ENCODE peak calls at places on chromosomes 3 and 15, in seven cellular contexts. N is IMR-90, H is WERI-Rb-1, G is kidney epithelial cell, B is hepatocyte, E is fibroblast of the aortic adventitia, R is fibroblast of pulmonary artery. A is an unnamed sample.

GRCh38 chr3:127672429-127673190 is at the start of gene ABTB1:
- DNase-seq in B (peak), R (peak), N (peak), G (no peak), H (peak), E (peak), A (peak)

GRCh38 chr3:157136647-157137387 is 23.1 kb downstream of the CCNL1 start:
- DNase-seq in B (peak), R (peak), H (no peak), E (peak), N (peak), G (no peak), A (peak)

GRCh38 chr15:44585633-44586032 is 48.7 kb downstream of the EIF3J start:
- DNase-seq in R (no peak), B (no peak), E (no peak), N (no peak), H (no peak), G (no peak), A (no peak)

GRCh38 chr3:156187146-156187769 is 66.9 kb downstream of the KCNAB1 start:
- DNase-seq in N (peak), E (peak), H (no peak), G (peak), R (peak), B (no peak), A (peak)

GRCh38 chr15:92901053-92901761 is 1.1 kb downstream of the CHD2 start:
- DNase-seq in N (no peak), B (no peak), E (peak), H (no peak), R (no peak), G (no peak), A (peak)

GRCh38 chr15:89781891-89782618 is 5.9 kb downstream of the MESP2 start:
- DNase-seq in B (peak), N (peak), E (peak), R (peak), H (no peak), G (no peak), A (peak)

GRCh38 chr15:98677345-98678059 is 29.2 kb downstream of the IGF1R start:
- DNase-seq in H (no peak), E (no peak), G (no peak), B (no peak), R (no peak), N (no peak), A (no peak)

GRCh38 chr15:100944237-100944875 is 25.2 kb downstream of the LRRK1 start:
- DNase-seq in R (no peak), N (no peak), B (no peak), E (peak), H (no peak), G (no peak), A (peak)

GRCh38 chr15:68930268-68931022 is at the start of gene SPESP1:
- DNase-seq in G (no peak), N (peak), R (peak), H (no peak), B (no peak), E (peak), A (peak)

DNA sequence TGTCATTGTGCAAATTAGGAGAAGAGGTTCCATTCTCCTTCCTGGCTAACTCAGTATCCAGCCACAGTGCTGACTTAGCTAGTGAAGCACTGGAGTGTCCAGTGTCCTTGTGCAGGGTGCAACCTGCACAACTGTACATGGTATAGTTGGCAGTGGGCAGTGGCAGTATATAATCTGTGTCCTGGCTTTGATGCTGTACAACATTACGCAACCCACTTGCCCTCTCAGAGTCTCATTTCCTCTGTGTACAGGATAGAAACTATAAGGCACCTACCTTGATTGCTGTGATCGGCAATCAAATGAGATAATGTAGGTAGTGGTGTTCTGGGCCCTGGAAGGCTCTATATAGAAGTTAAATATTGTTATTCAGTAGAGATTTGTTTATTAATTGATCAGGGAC is 333.6 kb downstream of the CLSTN2 start:
- DNase-seq in N (no peak), B (no peak), H (no peak), G (no peak), E (no peak), R (no peak), A (no peak)
- TF ChIP-seq CTCF in N (no peak), B (no peak), H (no peak), G (no peak), E (no peak), R (no peak), A (no peak)

GRCh38 chr15:66935121-66935520 is 130.3 kb upstream of the SMAD3 start:
- DNase-seq in N (no peak), G (no peak), E (no peak), B (no peak), R (no peak), H (no peak), A (no peak)

GRCh38 chr15:66936864-66937245 is 128.5 kb upstream of the SMAD3 start:
- DNase-seq in R (no peak), E (peak), G (no peak), H (no peak), N (no peak), B (no peak), A (peak)

GRCh38 chr15:66937588-66937987 is 127.8 kb upstream of the SMAD3 start:
- DNase-seq in B (no peak), E (no peak), N (no peak), H (no peak), R (no peak), G (no peak), A (no peak)

GRCh38 chr15:66935688-66936087 is 129.7 kb upstream of the SMAD3 start:
- DNase-seq in H (no peak), B (no peak), G (no peak), N (no peak), E (no peak), R (no peak), A (no peak)

DNA sequence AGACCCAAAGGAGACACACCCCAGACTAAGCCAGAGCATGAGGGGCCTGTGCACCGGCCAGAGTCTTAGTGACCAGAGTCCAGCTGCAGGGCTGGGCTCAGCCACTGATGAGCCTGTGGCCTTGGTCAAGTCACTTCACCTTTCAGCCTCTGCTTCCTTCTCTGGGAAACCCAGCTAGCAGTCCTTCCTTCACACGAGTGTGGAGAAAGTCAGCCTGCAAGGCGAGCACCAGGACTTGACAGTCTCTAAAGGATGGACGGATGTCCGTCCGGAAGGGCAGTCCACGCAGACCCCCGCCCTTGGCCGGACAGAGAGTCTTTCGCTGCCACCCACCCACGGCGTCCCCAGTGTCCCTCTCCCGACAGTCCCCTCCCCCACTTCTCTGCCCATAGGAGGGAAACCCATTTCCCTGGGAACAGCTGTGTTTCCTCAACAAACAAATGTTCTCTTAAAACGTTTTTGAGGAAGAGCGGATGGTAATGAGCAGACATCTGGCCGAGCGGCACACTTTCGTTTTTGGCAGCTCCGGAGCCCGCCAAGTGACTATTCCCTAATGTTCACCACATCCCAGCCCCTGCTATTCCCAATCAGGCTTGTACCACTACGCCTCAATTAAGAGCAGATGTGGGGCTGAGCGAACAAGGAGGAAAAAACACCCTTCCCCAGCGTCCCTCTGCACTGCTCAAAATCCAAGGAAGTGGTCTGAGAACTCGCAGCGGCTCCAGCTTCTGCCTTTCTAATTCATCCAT is 129.1 kb upstream of the SMAD3 start:
- DNase-seq in B (peak), G (no peak), E (peak), N (peak), R (peak), H (no peak), A (peak)
- H3K4me3 ChIP-seq in B (no peak), G (no peak), E (peak), N (peak), R (peak), H (no peak), A (peak)

GRCh38 chr3:105228696-105229095 is 138.0 kb upstream of the ALCAM start:
- DNase-seq in G (no peak), N (no peak), E (no peak), R (peak), H (no peak), B (no peak), A (peak)
- TF ChIP-seq CTCF in G (no peak), N (no peak), E (no peak), R (no peak), H (no peak), B (no peak), A (no peak)

GRCh38 chr15:63072809-63073277 is 30.3 kb downstream of the TPM1 start:
- DNase-seq in E (no peak), N (no peak), R (no peak), G (no peak), B (no peak), H (no peak), A (no peak)

GRCh38 chr15:63075072-63075995 is 32.8 kb downstream of the TPM1 start:
- DNase-seq in H (no peak), B (no peak), G (no peak), R (no peak), E (peak), N (peak), A (peak)

GRCh38 chr15:63077952-63078351 is 35.4 kb downstream of the TPM1 start:
- DNase-seq in H (peak), R (no peak), B (no peak), G (no peak), N (no peak), E (no peak), A (no peak)

GRCh38 chr15:63073497-63074172 is 31.1 kb downstream of the TPM1 start:
- DNase-seq in H (no peak), R (no peak), E (no peak), B (no peak), N (no peak), G (no peak), A (peak)

GRCh38 chr15:63076136-63077005 is 33.8 kb downstream of the TPM1 start:
- DNase-seq in H (no peak), R (no peak), E (no peak), B (no peak), G (no peak), N (no peak), A (no peak)
- H3K4me3 ChIP-seq in H (no peak), R (no peak), E (no peak), B (no peak), G (no peak), N (no peak), A (no peak)

DNA sequence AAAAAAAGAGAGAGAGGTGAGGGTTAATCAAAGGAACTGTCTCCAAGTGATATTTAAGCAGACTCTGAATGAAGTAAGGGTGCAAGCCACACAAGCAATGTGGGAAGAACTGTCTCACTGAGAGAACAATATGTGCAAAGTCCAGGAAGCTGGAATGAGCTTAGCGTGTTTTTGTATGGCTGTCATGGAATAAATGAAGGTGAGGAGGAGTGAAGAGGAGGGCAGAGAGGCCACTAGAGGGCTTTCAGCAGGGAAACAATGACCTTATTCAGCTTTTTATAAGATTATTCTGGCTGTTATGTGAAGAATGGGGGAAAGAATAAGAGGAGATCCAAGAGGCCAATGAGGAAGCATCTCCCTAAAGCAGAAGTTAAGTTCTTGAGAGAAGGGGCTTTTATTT is 86.9 kb upstream of the COL8A1 start:
- DNase-seq in R (no peak), H (no peak), G (no peak), N (no peak), E (no peak), B (no peak), A (no peak)
- TF ChIP-seq CTCF in R (peak), H (peak), G (peak), N (no peak), E (peak), B (no peak), A (peak)

GRCh38 chr3:33790091-33790490 is 8.3 kb upstream of the PDCD6IP start:
- DNase-seq in G (no peak), H (no peak), R (no peak), N (no peak), B (no peak), E (no peak), A (no peak)

GRCh38 chr3:33789183-33789954 is 9.1 kb upstream of the PDCD6IP start:
- DNase-seq in E (no peak), R (no peak), B (no peak), G (no peak), H (peak), N (no peak), A (no peak)

GRCh38 chr3:33791477-33792166 is 6.8 kb upstream of the PDCD6IP start:
- DNase-seq in H (no peak), E (no peak), N (peak), G (no peak), R (no peak), B (peak), A (peak)

GRCh38 chr3:33787328-33788009 is 11.0 kb upstream of the PDCD6IP start:
- DNase-seq in E (peak), B (peak), R (peak), H (peak), G (no peak), N (peak), A (peak)

GRCh38 chr3:33786565-33787327 is 11.7 kb upstream of the PDCD6IP start:
- DNase-seq in N (no peak), H (no peak), E (no peak), R (no peak), G (no peak), B (no peak), A (no peak)
- H3K4me3 ChIP-seq in N (no peak), H (peak), E (peak), R (peak), G (no peak), B (peak), A (peak)

GRCh38 chr15:26355671-26356070 is 417.2 kb downstream of the GABRB3 start:
- DNase-seq in B (no peak), E (no peak), N (no peak), R (no peak), H (no peak), G (no peak), A (no peak)

GRCh38 chr15:26352406-26352805 is 420.5 kb downstream of the GABRB3 start:
- DNase-seq in R (no peak), B (no peak), N (no peak), E (no peak), G (no peak), H (no peak), A (no peak)

GRCh38 chr15:26357653-26358052 is 415.2 kb downstream of the GABRB3 start:
- DNase-seq in B (no peak), H (no peak), R (no peak), N (no peak), E (no peak), G (no peak), A (no peak)

GRCh38 chr15:26358708-26359107 is 414.2 kb downstream of the GABRB3 start:
- DNase-seq in H (no peak), N (no peak), G (no peak), B (no peak), R (no peak), E (no peak), A (no peak)

DNA sequence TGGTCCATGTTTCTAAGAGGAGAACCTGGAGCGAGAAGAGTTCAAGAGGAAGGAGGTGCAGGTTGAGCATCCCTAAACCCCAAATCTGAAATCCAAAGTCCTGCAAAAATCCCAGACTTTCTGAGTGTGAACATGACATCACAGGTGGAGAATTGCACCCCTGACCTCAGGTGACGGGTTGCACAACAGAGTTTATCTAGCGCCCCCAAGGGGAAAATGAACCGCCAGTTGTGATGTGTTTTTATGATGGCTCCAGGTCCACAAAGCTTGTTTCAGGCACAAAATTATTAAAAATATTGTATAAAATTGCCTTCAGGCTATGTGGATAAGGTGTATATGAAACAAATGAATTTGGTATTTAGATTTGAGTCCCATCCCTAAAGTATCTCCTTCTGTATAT is 420.0 kb downstream of the GABRB3 start:
- DNase-seq in R (no peak), N (no peak), G (no peak), B (no peak), E (no peak), H (no peak), A (no peak)
- TF ChIP-seq CTCF in R (no peak), N (no peak), G (no peak), B (no peak), E (no peak), H (no peak), A (no peak)

DNA sequence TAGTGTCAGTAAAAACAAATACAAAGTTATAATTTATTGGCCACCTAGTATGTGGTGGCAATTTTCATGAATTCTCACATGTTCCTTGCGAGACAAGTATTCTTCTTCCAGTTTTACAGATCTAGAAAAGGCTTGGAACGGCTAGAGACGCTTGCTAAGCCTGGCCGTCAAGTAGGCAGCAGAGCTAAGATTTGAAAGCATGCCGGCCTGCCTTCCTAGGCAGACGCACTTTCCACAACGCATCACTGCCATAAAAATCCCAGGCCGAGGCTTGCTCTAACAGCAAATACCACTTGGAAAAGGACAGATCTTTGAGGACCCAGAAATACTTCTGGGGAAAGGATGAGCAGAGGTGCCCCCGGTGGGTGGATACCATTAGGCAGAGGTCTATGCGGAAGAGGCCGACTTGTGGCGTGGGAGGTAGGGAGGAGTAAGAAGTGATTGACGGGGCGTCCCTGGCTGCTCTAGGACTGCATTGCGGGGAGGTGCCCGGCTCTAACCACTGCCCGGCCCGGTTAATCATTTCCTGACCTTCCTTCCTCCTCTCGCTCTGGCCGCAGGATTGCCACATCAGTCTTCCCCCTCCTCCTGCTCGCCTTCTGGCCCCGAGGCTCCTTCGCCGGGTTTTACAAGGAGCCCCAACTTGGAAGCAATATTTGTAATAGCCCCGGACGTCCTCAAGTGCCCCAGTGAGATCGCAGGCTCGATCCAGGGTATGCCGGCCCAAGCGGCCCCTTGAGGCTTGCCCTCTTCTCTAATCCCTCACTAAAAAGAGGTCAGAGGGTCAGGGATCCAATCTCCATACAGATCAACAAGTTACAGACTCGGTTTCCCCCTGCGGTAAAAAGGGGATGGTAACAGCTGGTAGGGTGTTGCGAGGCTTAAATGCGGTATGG is 1.3 kb upstream of the USP3 start:
- DNase-seq in E (peak), R (peak), H (peak), B (peak), N (peak), G (peak), A (peak)
- H3K4me3 ChIP-seq in E (peak), R (peak), H (peak), B (no peak), N (peak), G (peak), A (peak)